ENCODE peak calls at places on chromosomes 6 and 20, in eight cellular contexts. One of them, this sample, is unnamed.

GRCh38 chr6:83868639-83869038 is 9.2 kb downstream of the CYB5R4 start:
- DNase-seq in T-helper 2 cell treated with Interferon-gamma antibody and Interleukin-4, amounts not matched to agents 5 μg/mL and 100 μg/mL, for 36 hours: no peak
- DNase-seq in epithelial cell of esophagus: peak
- DNase-seq in WERI-Rb-1: no peak
- DNase-seq in AG04450: no peak
- DNase-seq in LHCN-M2: peak
- DNase-seq in stimulated activated CD4-positive, alpha-beta T cell treated with anti-CD3 and anti-CD28 coated beads, Interleukin-1b, Interleukin-23, amount 100 ng/mL, for 24 hours: no peak
- DNase-seq in activated CD4-positive, alpha-beta T cell treated with anti-CD3 and anti-CD28 coated beads, Interleukin-2, amount 50 U/mL, for 24 hours: no peak
- DNase-seq in this sample: no peak

GRCh38 chr20:54134445-54135220 is 39.2 kb downstream of the CYP24A1 start:
- DNase-seq in T-helper 2 cell treated with Interferon-gamma antibody and Interleukin-4, amounts not matched to agents 5 μg/mL and 100 μg/mL, for 36 hours: no peak
- DNase-seq in epithelial cell of esophagus: peak
- DNase-seq in WERI-Rb-1: no peak
- DNase-seq in AG04450: no peak
- DNase-seq in LHCN-M2: peak
- DNase-seq in stimulated activated CD4-positive, alpha-beta T cell treated with anti-CD3 and anti-CD28 coated beads, Interleukin-1b, Interleukin-23, amount 100 ng/mL, for 24 hours: no peak
- DNase-seq in activated CD4-positive, alpha-beta T cell treated with anti-CD3 and anti-CD28 coated beads, Interleukin-2, amount 50 U/mL, for 24 hours: no peak
- DNase-seq in this sample: no peak

GRCh38 chr6:101069191-101069795 is 188.2 kb upstream of the ASCC3 start:
- DNase-seq in T-helper 2 cell treated with Interferon-gamma antibody and Interleukin-4, amounts not matched to agents 5 μg/mL and 100 μg/mL, for 36 hours: no peak
- DNase-seq in epithelial cell of esophagus: peak
- DNase-seq in WERI-Rb-1: no peak
- DNase-seq in AG04450: no peak
- DNase-seq in LHCN-M2: peak
- DNase-seq in stimulated activated CD4-positive, alpha-beta T cell treated with anti-CD3 and anti-CD28 coated beads, Interleukin-1b, Interleukin-23, amount 100 ng/mL, for 24 hours: no peak
- DNase-seq in activated CD4-positive, alpha-beta T cell treated with anti-CD3 and anti-CD28 coated beads, Interleukin-2, amount 50 U/mL, for 24 hours: no peak
- DNase-seq in this sample: no peak

GRCh38 chr20:62365814-62366369 is 1.2 kb downstream of the LAMA5 start:
- DNase-seq in T-helper 2 cell treated with Interferon-gamma antibody and Interleukin-4, amounts not matched to agents 5 μg/mL and 100 μg/mL, for 36 hours: no peak
- DNase-seq in epithelial cell of esophagus: peak
- DNase-seq in WERI-Rb-1: peak
- DNase-seq in AG04450: no peak
- DNase-seq in LHCN-M2: no peak
- DNase-seq in stimulated activated CD4-positive, alpha-beta T cell treated with anti-CD3 and anti-CD28 coated beads, Interleukin-1b, Interleukin-23, amount 100 ng/mL, for 24 hours: no peak
- DNase-seq in activated CD4-positive, alpha-beta T cell treated with anti-CD3 and anti-CD28 coated beads, Interleukin-2, amount 50 U/mL, for 24 hours: no peak
- DNase-seq in this sample: peak

GRCh38 chr6:134421496-134421895 is 103.6 kb upstream of the SGK1 start:
- DNase-seq in T-helper 2 cell treated with Interferon-gamma antibody and Interleukin-4, amounts not matched to agents 5 μg/mL and 100 μg/mL, for 36 hours: no peak
- DNase-seq in epithelial cell of esophagus: no peak
- DNase-seq in WERI-Rb-1: no peak
- DNase-seq in AG04450: no peak
- DNase-seq in LHCN-M2: peak
- DNase-seq in stimulated activated CD4-positive, alpha-beta T cell treated with anti-CD3 and anti-CD28 coated beads, Interleukin-1b, Interleukin-23, amount 100 ng/mL, for 24 hours: no peak
- DNase-seq in activated CD4-positive, alpha-beta T cell treated with anti-CD3 and anti-CD28 coated beads, Interleukin-2, amount 50 U/mL, for 24 hours: no peak
- DNase-seq in this sample: no peak

GRCh38 chr6:159877256-159877808 is 13.5 kb upstream of the MAS1 start:
- DNase-seq in T-helper 2 cell treated with Interferon-gamma antibody and Interleukin-4, amounts not matched to agents 5 μg/mL and 100 μg/mL, for 36 hours: no peak
- DNase-seq in epithelial cell of esophagus: no peak
- DNase-seq in WERI-Rb-1: no peak
- DNase-seq in AG04450: no peak
- DNase-seq in LHCN-M2: no peak
- DNase-seq in stimulated activated CD4-positive, alpha-beta T cell treated with anti-CD3 and anti-CD28 coated beads, Interleukin-1b, Interleukin-23, amount 100 ng/mL, for 24 hours: no peak
- DNase-seq in activated CD4-positive, alpha-beta T cell treated with anti-CD3 and anti-CD28 coated beads, Interleukin-2, amount 50 U/mL, for 24 hours: no peak
- DNase-seq in this sample: no peak

GRCh38 chr6:117829594-117830319 is 77.3 kb upstream of the SLC35F1 start:
- DNase-seq in T-helper 2 cell treated with Interferon-gamma antibody and Interleukin-4, amounts not matched to agents 5 μg/mL and 100 μg/mL, for 36 hours: no peak
- DNase-seq in epithelial cell of esophagus: peak
- DNase-seq in WERI-Rb-1: peak
- DNase-seq in AG04450: no peak
- DNase-seq in LHCN-M2: peak
- DNase-seq in stimulated activated CD4-positive, alpha-beta T cell treated with anti-CD3 and anti-CD28 coated beads, Interleukin-1b, Interleukin-23, amount 100 ng/mL, for 24 hours: no peak
- DNase-seq in activated CD4-positive, alpha-beta T cell treated with anti-CD3 and anti-CD28 coated beads, Interleukin-2, amount 50 U/mL, for 24 hours: no peak
- DNase-seq in this sample: peak

GRCh38 chr6:137260205-137260604 is 41.0 kb upstream of the IFNGR1 start:
- DNase-seq in T-helper 2 cell treated with Interferon-gamma antibody and Interleukin-4, amounts not matched to agents 5 μg/mL and 100 μg/mL, for 36 hours: no peak
- DNase-seq in epithelial cell of esophagus: no peak
- DNase-seq in WERI-Rb-1: no peak
- DNase-seq in AG04450: no peak
- DNase-seq in LHCN-M2: no peak
- DNase-seq in stimulated activated CD4-positive, alpha-beta T cell treated with anti-CD3 and anti-CD28 coated beads, Interleukin-1b, Interleukin-23, amount 100 ng/mL, for 24 hours: no peak
- DNase-seq in activated CD4-positive, alpha-beta T cell treated with anti-CD3 and anti-CD28 coated beads, Interleukin-2, amount 50 U/mL, for 24 hours: no peak
- DNase-seq in this sample: no peak

GRCh38 chr6:23413327-23414203 is 712.5 kb upstream of the NRSN1 start:
- DNase-seq in T-helper 2 cell treated with Interferon-gamma antibody and Interleukin-4, amounts not matched to agents 5 μg/mL and 100 μg/mL, for 36 hours: no peak
- DNase-seq in epithelial cell of esophagus: peak
- DNase-seq in WERI-Rb-1: no peak
- DNase-seq in AG04450: peak
- DNase-seq in LHCN-M2: no peak
- DNase-seq in stimulated activated CD4-positive, alpha-beta T cell treated with anti-CD3 and anti-CD28 coated beads, Interleukin-1b, Interleukin-23, amount 100 ng/mL, for 24 hours: no peak
- DNase-seq in activated CD4-positive, alpha-beta T cell treated with anti-CD3 and anti-CD28 coated beads, Interleukin-2, amount 50 U/mL, for 24 hours: no peak
- DNase-seq in this sample: no peak

GRCh38 chr6:13846841-13847240 is 32.5 kb upstream of the MCUR1 start:
- DNase-seq in T-helper 2 cell treated with Interferon-gamma antibody and Interleukin-4, amounts not matched to agents 5 μg/mL and 100 μg/mL, for 36 hours: no peak
- DNase-seq in epithelial cell of esophagus: no peak
- DNase-seq in WERI-Rb-1: peak
- DNase-seq in AG04450: no peak
- DNase-seq in LHCN-M2: no peak
- DNase-seq in stimulated activated CD4-positive, alpha-beta T cell treated with anti-CD3 and anti-CD28 coated beads, Interleukin-1b, Interleukin-23, amount 100 ng/mL, for 24 hours: no peak
- DNase-seq in activated CD4-positive, alpha-beta T cell treated with anti-CD3 and anti-CD28 coated beads, Interleukin-2, amount 50 U/mL, for 24 hours: no peak
- DNase-seq in this sample: no peak

GRCh38 chr6:46947497-46947896 is 25.8 kb upstream of the ADGRF5 start:
- DNase-seq in T-helper 2 cell treated with Interferon-gamma antibody and Interleukin-4, amounts not matched to agents 5 μg/mL and 100 μg/mL, for 36 hours: no peak
- DNase-seq in epithelial cell of esophagus: no peak
- DNase-seq in WERI-Rb-1: no peak
- DNase-seq in AG04450: no peak
- DNase-seq in LHCN-M2: no peak
- DNase-seq in stimulated activated CD4-positive, alpha-beta T cell treated with anti-CD3 and anti-CD28 coated beads, Interleukin-1b, Interleukin-23, amount 100 ng/mL, for 24 hours: no peak
- DNase-seq in activated CD4-positive, alpha-beta T cell treated with anti-CD3 and anti-CD28 coated beads, Interleukin-2, amount 50 U/mL, for 24 hours: no peak
- DNase-seq in this sample: no peak

GRCh38 chr6:113500221-113500620 is 356.9 kb upstream of the MARCKS start:
- DNase-seq in T-helper 2 cell treated with Interferon-gamma antibody and Interleukin-4, amounts not matched to agents 5 μg/mL and 100 μg/mL, for 36 hours: no peak
- DNase-seq in epithelial cell of esophagus: peak
- DNase-seq in WERI-Rb-1: no peak
- DNase-seq in AG04450: no peak
- DNase-seq in LHCN-M2: no peak
- DNase-seq in stimulated activated CD4-positive, alpha-beta T cell treated with anti-CD3 and anti-CD28 coated beads, Interleukin-1b, Interleukin-23, amount 100 ng/mL, for 24 hours: no peak
- DNase-seq in activated CD4-positive, alpha-beta T cell treated with anti-CD3 and anti-CD28 coated beads, Interleukin-2, amount 50 U/mL, for 24 hours: no peak
- DNase-seq in this sample: no peak

GRCh38 chr6:63795006-63795405 is 159.4 kb downstream of the PHF3 start:
- DNase-seq in T-helper 2 cell treated with Interferon-gamma antibody and Interleukin-4, amounts not matched to agents 5 μg/mL and 100 μg/mL, for 36 hours: no peak
- DNase-seq in epithelial cell of esophagus: no peak
- DNase-seq in WERI-Rb-1: no peak
- DNase-seq in AG04450: no peak
- DNase-seq in LHCN-M2: peak
- DNase-seq in stimulated activated CD4-positive, alpha-beta T cell treated with anti-CD3 and anti-CD28 coated beads, Interleukin-1b, Interleukin-23, amount 100 ng/mL, for 24 hours: no peak
- DNase-seq in activated CD4-positive, alpha-beta T cell treated with anti-CD3 and anti-CD28 coated beads, Interleukin-2, amount 50 U/mL, for 24 hours: no peak
- DNase-seq in this sample: no peak

GRCh38 chr20:41862023-41862422 is 243.8 kb upstream of the CHD6 start:
- DNase-seq in T-helper 2 cell treated with Interferon-gamma antibody and Interleukin-4, amounts not matched to agents 5 μg/mL and 100 μg/mL, for 36 hours: no peak
- DNase-seq in epithelial cell of esophagus: no peak
- DNase-seq in WERI-Rb-1: peak
- DNase-seq in AG04450: no peak
- DNase-seq in LHCN-M2: no peak
- DNase-seq in stimulated activated CD4-positive, alpha-beta T cell treated with anti-CD3 and anti-CD28 coated beads, Interleukin-1b, Interleukin-23, amount 100 ng/mL, for 24 hours: no peak
- DNase-seq in activated CD4-positive, alpha-beta T cell treated with anti-CD3 and anti-CD28 coated beads, Interleukin-2, amount 50 U/mL, for 24 hours: no peak
- DNase-seq in this sample: no peak

GRCh38 chr20:59912609-59913008 is 20.8 kb downstream of the SYCP2 start:
- DNase-seq in T-helper 2 cell treated with Interferon-gamma antibody and Interleukin-4, amounts not matched to agents 5 μg/mL and 100 μg/mL, for 36 hours: no peak
- DNase-seq in epithelial cell of esophagus: no peak
- DNase-seq in WERI-Rb-1: no peak
- DNase-seq in AG04450: no peak
- DNase-seq in LHCN-M2: peak
- DNase-seq in stimulated activated CD4-positive, alpha-beta T cell treated with anti-CD3 and anti-CD28 coated beads, Interleukin-1b, Interleukin-23, amount 100 ng/mL, for 24 hours: no peak
- DNase-seq in activated CD4-positive, alpha-beta T cell treated with anti-CD3 and anti-CD28 coated beads, Interleukin-2, amount 50 U/mL, for 24 hours: no peak
- DNase-seq in this sample: peak

GRCh38 chr20:19071442-19071717 is 141.1 kb upstream of the SLC24A3 start:
- DNase-seq in T-helper 2 cell treated with Interferon-gamma antibody and Interleukin-4, amounts not matched to agents 5 μg/mL and 100 μg/mL, for 36 hours: no peak
- DNase-seq in epithelial cell of esophagus: no peak
- DNase-seq in WERI-Rb-1: no peak
- DNase-seq in AG04450: no peak
- DNase-seq in LHCN-M2: no peak
- DNase-seq in stimulated activated CD4-positive, alpha-beta T cell treated with anti-CD3 and anti-CD28 coated beads, Interleukin-1b, Interleukin-23, amount 100 ng/mL, for 24 hours: no peak
- DNase-seq in activated CD4-positive, alpha-beta T cell treated with anti-CD3 and anti-CD28 coated beads, Interleukin-2, amount 50 U/mL, for 24 hours: no peak
- DNase-seq in this sample: no peak